ENCODE peak calls at places on chromosome 20, in four cellular contexts. N is activated T-cell treated with anti-CD3 and anti-CD28 coated beads, Interleukin-2, amount 50 U/mL, for 1 hour; T is T-helper 2 cell; K is stimulated activated CD4-positive, alpha-beta T cell treated with anti-CD3 and anti-CD28 coated beads, Interleukin-4, amount 100 ng/mL, for 1 hour. H is an unnamed sample.

GRCh38 chr20:50314326-50314725 is 123.7 kb downstream of the CEBPB start:
- DNase-seq in N (no peak), T (no peak), K (no peak), H (no peak)

GRCh38 chr20:43949741-43950618 is 35.3 kb downstream of the TOX2 start:
- DNase-seq in N (peak; percentile 71), T (peak; percentile 83), K (peak; percentile 53), H (peak; percentile 52)

GRCh38 chr20:26167499-26167898 is 470.8 kb upstream of the ZNF337 start:
- DNase-seq in N (no peak), T (no peak), K (no peak), H (no peak)

GRCh38 chr20:34461779-34462087 is 54.5 kb upstream of the DYNLRB1 start:
- DNase-seq in N (no peak), T (no peak), K (no peak), H (no peak)

GRCh38 chr20:46348231-46348803 is 40.0 kb upstream of the CDH22 start:
- DNase-seq in N (no peak), T (no peak), K (no peak), H (no peak)

GRCh38 chr20:33459599-33459998 is 16.0 kb upstream of the SNTA1 start:
- DNase-seq in N (no peak), T (no peak), K (no peak), H (no peak)

GRCh38 chr20:21781446-21782075 is 76.1 kb downstream of the PAX1 start:
- DNase-seq in N (no peak), T (no peak), K (no peak), H (no peak)

GRCh38 chr20:51131806-51132205 is 108.9 kb upstream of the KCNG1 start:
- DNase-seq in N (no peak), T (no peak), K (no peak), H (no peak)

GRCh38 chr20:49343246-49343645 is 65.4 kb upstream of the ZNFX1 start:
- DNase-seq in N (no peak), T (no peak), K (no peak), H (no peak)

GRCh38 chr20:1467355-1468116 is 887 bp upstream of the NSFL1C start:
- DNase-seq in N (peak; percentile 27), T (no peak), K (no peak), H (no peak)

GRCh38 chr20:44069203-44069931 is 117.6 kb downstream of the JPH2 start:
- DNase-seq in N (peak; percentile 76), T (peak; percentile 81), K (peak; percentile 41), H (peak; percentile 41)

GRCh38 chr20:63567382-63568169 is 6.5 kb downstream of the HELZ2 start:
- DNase-seq in N (peak; percentile 62), T (peak; percentile 52), K (peak; percentile 39), H (peak; percentile 24)

GRCh38 chr20:59525500-59526241 is 78.7 kb upstream of the PHACTR3 start:
- DNase-seq in N (no peak), T (no peak), K (peak; percentile 25), H (no peak)

GRCh38 chr20:34984756-34985261 is 29.1 kb downstream of the MYH7B start:
- DNase-seq in N (no peak), T (no peak), K (no peak), H (no peak)

GRCh38 chr20:50185426-50185825 is 5.2 kb upstream of the CEBPB start:
- DNase-seq in N (no peak), T (no peak), K (no peak), H (no peak)

GRCh38 chr20:43832096-43832816 is 82.4 kb upstream of the TOX2 start:
- DNase-seq in N (no peak), T (no peak), K (no peak), H (no peak)

GRCh38 chr20:44784688-44785087 is 25.7 kb downstream of the RIMS4 start:
- DNase-seq in N (no peak), T (no peak), K (no peak), H (no peak)

GRCh38 chr20:53494753-53495152 is 98.9 kb downstream of the ZNF217 start:
- DNase-seq in N (no peak), T (no peak), K (no peak), H (no peak)

GRCh38 chr20:21575167-21575566 is 61.3 kb upstream of the NKX2-2 start:
- DNase-seq in N (no peak), T (no peak), K (no peak), H (no peak)

GRCh38 chr20:25058051-25058796 is at the start of gene ACSS1:
- DNase-seq in N (peak; percentile 81), T (peak; percentile 76), K (peak; percentile 70), H (peak; percentile 61)

GRCh38 chr20:46751856-46752255 is 42.4 kb downstream of the SLC2A10 start:
- DNase-seq in N (no peak), T (no peak), K (no peak), H (no peak)

GRCh38 chr20:1874534-1875168 is 20.6 kb upstream of the SIRPA start:
- DNase-seq in N (no peak), T (no peak), K (no peak), H (no peak)

GRCh38 chr20:3727333-3728035 is 5.0 kb upstream of the HSPA12B start:
- DNase-seq in N (no peak), T (no peak), K (no peak), H (no peak)

GRCh38 chr20:37315293-37316110 is 26.0 kb downstream of the MANBAL start:
- DNase-seq in N (no peak), T (no peak), K (no peak), H (no peak)

GRCh38 chr20:6698056-6698455 is 69.4 kb upstream of the BMP2 start:
- DNase-seq in N (no peak), T (no peak), K (no peak), H (no peak)

GRCh38 chr20:9969626-9970025 is 65.2 kb upstream of the ANKEF1 start:
- DNase-seq in N (no peak), T (no peak), K (no peak), H (no peak)

GRCh38 chr20:23637282-23638221 is at the start of gene CST3:
- DNase-seq in N (no peak), T (no peak), K (no peak), H (no peak)

GRCh38 chr20:36349384-36350170 is 43.4 kb downstream of the DLGAP4 start:
- DNase-seq in N (no peak), T (no peak), K (no peak), H (no peak)